ENCODE peak calls at places on chromosomes 3 and 15, in six cellular contexts. G is MM.1S, R is neural progenitor cell, Y is SK-N-SH, I is PC-3, O is GM23248. X is an unnamed sample. For H4K20me1 and H3F3A, the result is how much of the 10 kb centered on the place peaks cover.

GRCh38 chr3:160372780-160373179 is 26.2 kb downstream of the IFT80 start:
- DNase-seq in G (no peak), O (peak), Y (no peak), R (no peak), I (peak), X (no peak)

GRCh38 chr3:10377148-10377725 is 56.3 kb upstream of the SEC13 start:
- DNase-seq in I (no peak), G (no peak), R (no peak), O (no peak), Y (no peak), X (no peak)

GRCh38 chr3:98972720-98973119 is 71.2 kb upstream of the DCBLD2 start:
- DNase-seq in R (no peak), Y (no peak), O (no peak), G (no peak), I (peak), X (no peak)

GRCh38 chr3:13301295-13301987 is 118.7 kb downstream of the NUP210 start:
- DNase-seq in O (peak), G (no peak), R (peak), Y (no peak), I (peak), X (peak)

GRCh38 chr3:158771018-158771350 is 30.9 kb upstream of the MFSD1 start:
- DNase-seq in I (no peak), Y (no peak), G (no peak), O (no peak), R (no peak), X (no peak)

GRCh38 chr3:106333911-106334618 is 465.3 kb upstream of the CBLB start:
- DNase-seq in G (no peak), O (peak), Y (no peak), I (peak), R (no peak), X (no peak)

GRCh38 chr15:76139368-76140068 is 79.7 kb downstream of the TMEM266 start:
- DNase-seq in Y (peak), I (peak), R (peak), G (peak), O (peak), X (peak)

GRCh38 chr3:139522421-139522820 is 17.1 kb downstream of the RBP1 start:
- DNase-seq in R (no peak), Y (no peak), I (no peak), G (no peak), O (no peak), X (peak)

GRCh38 chr3:111768571-111769100 is 90.4 kb upstream of the PHLDB2 start:
- DNase-seq in I (peak), G (no peak), Y (no peak), O (peak), R (no peak), X (no peak)

GRCh38 chr3:158148218-158148617 is 38.3 kb downstream of the RSRC1 start:
- DNase-seq in I (no peak), Y (no peak), O (no peak), G (no peak), R (no peak), X (no peak)

GRCh38 chr15:51931638-51932037 is 39.9 kb downstream of the LEO1 start:
- DNase-seq in G (no peak), I (peak), O (peak), R (no peak), Y (no peak), X (no peak)

GRCh38 chr15:40582726-40583246 is 11.3 kb upstream of the KNL1 start:
- DNase-seq in O (peak), G (no peak), R (no peak), I (peak), Y (no peak), X (peak)

GRCh38 chr15:77507151-77507847 is 86.6 kb downstream of the HMG20A start:
- DNase-seq in I (peak), R (no peak), G (no peak), Y (no peak), O (peak), X (no peak)

GRCh38 chr3:58631742-58632141 is 34.8 kb downstream of the FAM3D start:
- DNase-seq in I (no peak), R (no peak), G (no peak), O (peak), Y (no peak), X (no peak)

GRCh38 chr3:31157893-31158620 is 263.6 kb upstream of the GADL1 start:
- DNase-seq in G (no peak), I (peak), O (peak), Y (no peak), R (no peak), X (no peak)

GRCh38 chr15:62896380-62896866 is 146.1 kb upstream of the TPM1 start:
- DNase-seq in I (peak), Y (no peak), O (no peak), G (no peak), R (no peak), X (no peak)

GRCh38 chr3:127590282-127590592 is 296 bp downstream of the TPRA1 start:
- DNase-seq in G (no peak), R (no peak), O (no peak), Y (peak), I (no peak), X (peak)

GRCh38 chr15:59556405-59556804 is 55.2 kb upstream of the GCNT3 start:
- DNase-seq in R (no peak), Y (no peak), O (peak), I (no peak), G (no peak), X (no peak)

GRCh38 chr3:5012398-5012797 is 33.2 kb downstream of the BHLHE40 start:
- DNase-seq in I (no peak), G (no peak), O (no peak), Y (no peak), R (no peak), X (no peak)

GRCh38 chr3:187841552-187841951 is 96.3 kb upstream of the BCL6 start:
- DNase-seq in O (peak), Y (no peak), G (no peak), R (peak), I (peak), X (no peak)

GRCh38 chr15:29747837-29748417 is 74.3 kb downstream of the TJP1 start:
- DNase-seq in Y (peak), G (peak), R (no peak), I (peak), O (peak), X (no peak)

GRCh38 chr15:42694398-42694797 is 42.5 kb downstream of the CDAN1 start:
- DNase-seq in G (no peak), O (no peak), I (no peak), R (no peak), Y (no peak), X (no peak)

GRCh38 chr3:170707899-170708298 is 122.0 kb upstream of the SLC7A14 start:
- DNase-seq in O (no peak), I (peak), R (no peak), Y (no peak), G (no peak), X (no peak)

GRCh38 chr3:36843065-36844051 is 79.0 kb upstream of the DCLK3 start:
- DNase-seq in Y (peak), G (peak), O (peak), I (peak), R (peak), X (peak)

GRCh38 chr3:4019509-4019908 is 220.3 kb downstream of the LRRN1 start:
- DNase-seq in I (no peak), Y (no peak), O (no peak), G (no peak), R (no peak), X (no peak)

GRCh38 chr15:92801774-92802464 is 98.2 kb upstream of the CHD2 start:
- DNase-seq in O (peak), I (peak), R (no peak), Y (no peak), G (no peak), X (no peak)

GRCh38 chr3:35641920-35642532 is 2.7 kb downstream of the ARPP21 start:
- DNase-seq in O (no peak), Y (no peak), G (no peak), R (no peak), I (no peak), X (no peak)

GRCh38 chr3:190902292-190902691 is 39.8 kb upstream of the GMNC start:
- DNase-seq in R (no peak), Y (no peak), G (no peak), I (peak), O (no peak), X (no peak)

GRCh38 chr3:52892625-52893311 is 4.6 kb downstream of the STIMATE start:
- DNase-seq in I (no peak), O (peak), G (peak), Y (no peak), R (no peak), X (no peak)

GRCh38 chr15:65400760-65401606 is 21.8 kb downstream of the IGDCC4 start:
- DNase-seq in I (peak), G (peak), Y (peak), O (peak), R (peak), X (peak)

GRCh38 chr3:22360197-22360596 is 609.2 kb upstream of the ZNF385D start:
- DNase-seq in Y (no peak), G (no peak), I (no peak), R (no peak), O (no peak), X (no peak)

GRCh38 chr15:90101969-90102890 is at the start of gene IDH2:
- DNase-seq in G (peak), O (peak), R (peak), I (peak), Y (peak), X (peak)

GRCh38 chr3:129936757-129937156 is 37.8 kb upstream of the TRH start:
- DNase-seq in Y (no peak), O (peak), I (peak), R (peak), G (peak), X (peak)

GRCh38 chr15:50315814-50316630 is 39.0 kb downstream of the GABPB1 start:
- DNase-seq in Y (peak), I (peak), R (peak), G (peak), O (peak), X (peak)

GRCh38 chr3:138449490-138449889 is 15.1 kb downstream of the ESYT3 start:
- DNase-seq in O (no peak), R (no peak), G (no peak), I (peak), Y (no peak), X (no peak)

GRCh38 chr3:44047796-44048195 is 193.9 kb upstream of the TOPAZ1 start:
- DNase-seq in G (no peak), Y (no peak), I (no peak), R (no peak), O (no peak), X (no peak)

GRCh38 chr3:107208100-107208499 is 169.1 kb upstream of the CCDC54 start:
- DNase-seq in O (peak), G (no peak), R (peak), I (peak), Y (no peak), X (no peak)

GRCh38 chr3:172580680-172581079 is 57.5 kb upstream of the TNFSF10 start:
- DNase-seq in Y (no peak), G (peak), O (no peak), I (no peak), R (no peak), X (no peak)

GRCh38 chr3:46849098-46849631 is 14.1 kb downstream of the MYL3 start:
- DNase-seq in R (no peak), I (no peak), Y (no peak), O (no peak), G (no peak), X (no peak)
- TF ChIP-seq EZH2phosphoT487 in R (no peak), I (no peak), Y (no peak), O (no peak), G (no peak), X (no peak)

DNA sequence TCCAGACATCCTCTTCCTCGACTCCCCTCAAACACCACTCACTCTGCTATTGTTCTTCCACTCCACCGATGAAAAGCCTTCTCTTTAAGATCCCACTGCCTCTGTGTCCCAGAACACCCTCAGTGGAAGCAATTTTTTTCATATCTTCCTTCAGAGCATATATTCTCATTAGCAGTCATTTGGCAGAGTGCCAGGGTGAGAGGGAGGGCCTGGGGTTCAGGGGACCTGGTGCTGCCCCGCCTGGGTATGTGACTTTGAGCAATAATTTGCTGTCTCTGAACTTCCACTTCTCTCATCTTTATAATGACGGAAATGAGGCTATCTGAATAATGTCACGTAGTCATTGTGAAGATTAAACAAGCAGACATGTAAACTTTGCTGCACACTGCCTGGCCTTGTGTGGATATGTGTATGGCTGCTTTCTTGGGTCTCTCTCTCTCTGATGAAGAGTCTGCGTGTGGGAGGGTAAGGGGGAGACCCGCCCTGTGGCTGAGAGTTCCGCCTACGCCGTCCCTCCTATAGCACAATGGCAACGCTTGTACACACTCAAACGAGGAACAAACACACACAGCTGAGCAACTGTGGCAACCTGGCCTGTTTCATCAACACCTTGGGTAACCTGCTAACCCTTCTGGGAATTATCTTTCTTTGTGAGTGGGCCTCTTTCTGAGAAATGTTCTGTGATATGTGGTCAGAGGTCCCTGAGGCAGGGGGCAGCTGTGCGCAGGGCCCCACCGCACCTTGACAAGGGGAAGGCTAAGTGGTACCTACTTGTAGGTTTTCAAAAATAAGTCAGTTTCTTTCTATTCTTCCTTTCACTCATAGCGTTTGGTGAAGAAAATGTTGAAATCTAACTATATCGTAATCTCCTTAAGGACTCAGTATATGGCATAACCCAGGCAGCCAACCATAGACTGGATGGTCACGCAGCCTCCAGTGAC is 369.8 kb downstream of the SV2B start:
- DNase-seq in Y (peak), R (no peak), O (no peak), I (no peak), G (no peak), X (no peak)
- H4K20me1 ChIP-seq in Y (under half), R (under half), O (under half), I (under half), G (under half), X (under half)

GRCh38 chr15:31352283-31352880 is 25.7 kb downstream of the KLF13 start:
- DNase-seq in O (peak), R (no peak), Y (peak), G (peak), I (no peak), X (no peak)
- H3F3A ChIP-seq in O (under half), R (under half), Y (under half), G (half or more), I (under half), X (under half)

DNA sequence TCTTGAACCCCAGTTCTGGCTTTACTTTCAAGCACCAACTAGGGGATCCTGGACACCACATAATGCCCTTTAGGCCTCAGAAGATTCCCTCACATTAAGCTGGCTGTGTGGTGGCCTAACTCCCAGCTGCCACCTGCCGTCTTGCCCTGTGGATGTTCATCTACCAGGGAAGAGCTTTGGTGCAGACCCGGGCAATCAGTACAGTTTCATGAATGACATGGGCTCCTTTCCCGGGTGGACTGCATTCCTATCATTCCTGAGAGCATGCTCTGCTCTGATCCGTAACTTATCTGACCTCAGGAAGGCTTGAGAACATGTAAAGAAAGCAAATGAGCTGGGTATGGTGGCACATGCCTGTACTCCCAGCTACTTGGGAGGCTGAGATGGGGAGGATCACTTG is 50.0 kb upstream of the GSK3B start:
- DNase-seq in R (peak), G (no peak), Y (no peak), I (peak), O (no peak), X (peak)
- TF ChIP-seq EZH2phosphoT487 in R (no peak), G (no peak), Y (no peak), I (no peak), O (no peak), X (no peak)

GRCh38 chr3:38544926-38545325 is 48.8 kb downstream of the EXOG start:
- DNase-seq in Y (no peak), R (no peak), O (no peak), I (no peak), G (no peak), X (no peak)

GRCh38 chr3:38545396-38545949 is 49.3 kb downstream of the EXOG start:
- DNase-seq in R (no peak), Y (no peak), I (no peak), O (no peak), G (no peak), X (no peak)

GRCh38 chr3:38541800-38542199 is 45.7 kb downstream of the EXOG start:
- DNase-seq in I (no peak), Y (peak), R (no peak), O (no peak), G (no peak), X (no peak)

GRCh38 chr3:38543602-38544001 is 47.5 kb downstream of the EXOG start:
- DNase-seq in R (no peak), O (no peak), I (no peak), G (no peak), Y (no peak), X (no peak)

GRCh38 chr3:38542401-38543298 is 46.5 kb downstream of the EXOG start:
- DNase-seq in R (no peak), I (peak), O (no peak), G (no peak), Y (peak), X (no peak)
- H4K20me1 ChIP-seq in R (under half), I (under half), O (under half), G (under half), Y (under half), X (under half)

DNA sequence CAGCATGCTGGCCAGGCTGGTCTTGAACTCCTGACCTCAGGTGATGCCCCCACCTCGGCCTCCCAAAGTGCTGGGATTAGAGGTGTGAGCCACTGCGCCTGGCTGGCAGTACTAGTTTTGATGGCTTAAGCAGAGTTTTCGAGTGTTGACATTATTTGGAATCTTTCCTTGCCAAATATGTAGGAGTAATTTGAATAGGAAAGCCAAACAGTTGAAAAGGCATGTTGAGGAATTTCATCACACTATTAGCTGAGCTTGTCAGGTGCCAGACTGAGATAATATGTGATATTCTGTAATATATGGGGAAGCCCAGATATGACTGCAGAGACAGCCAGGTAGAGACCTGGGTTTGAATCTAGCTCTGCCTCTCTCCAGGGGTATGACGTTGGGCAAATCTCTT is 109.3 kb downstream of the SV2B start:
- DNase-seq in I (no peak), G (no peak), O (no peak), Y (no peak), R (no peak), X (no peak)
- H3F3A ChIP-seq in I (under half), G (under half), O (under half), Y (under half), R (under half), X (under half)

GRCh38 chr3:66139415-66139814 is 81.4 kb upstream of the SLC25A26 start:
- DNase-seq in I (no peak), O (no peak), Y (peak), R (no peak), G (no peak), X (no peak)

GRCh38 chr3:66136597-66136996 is 84.2 kb upstream of the SLC25A26 start:
- DNase-seq in O (no peak), I (no peak), Y (no peak), R (no peak), G (no peak), X (peak)

GRCh38 chr3:66140763-66141372 is 79.9 kb upstream of the SLC25A26 start:
- DNase-seq in G (peak), O (peak), I (peak), R (no peak), Y (no peak), X (no peak)

GRCh38 chr3:66140106-66140505 is 80.7 kb upstream of the SLC25A26 start:
- DNase-seq in Y (no peak), R (no peak), I (no peak), G (no peak), O (no peak), X (no peak)

GRCh38 chr3:66138336-66139234 is 82.2 kb upstream of the SLC25A26 start:
- DNase-seq in R (peak), G (peak), I (peak), O (peak), Y (peak), X (peak)
- TF ChIP-seq EZH2phosphoT487 in R (no peak), G (no peak), I (no peak), O (no peak), Y (no peak), X (no peak)

DNA sequence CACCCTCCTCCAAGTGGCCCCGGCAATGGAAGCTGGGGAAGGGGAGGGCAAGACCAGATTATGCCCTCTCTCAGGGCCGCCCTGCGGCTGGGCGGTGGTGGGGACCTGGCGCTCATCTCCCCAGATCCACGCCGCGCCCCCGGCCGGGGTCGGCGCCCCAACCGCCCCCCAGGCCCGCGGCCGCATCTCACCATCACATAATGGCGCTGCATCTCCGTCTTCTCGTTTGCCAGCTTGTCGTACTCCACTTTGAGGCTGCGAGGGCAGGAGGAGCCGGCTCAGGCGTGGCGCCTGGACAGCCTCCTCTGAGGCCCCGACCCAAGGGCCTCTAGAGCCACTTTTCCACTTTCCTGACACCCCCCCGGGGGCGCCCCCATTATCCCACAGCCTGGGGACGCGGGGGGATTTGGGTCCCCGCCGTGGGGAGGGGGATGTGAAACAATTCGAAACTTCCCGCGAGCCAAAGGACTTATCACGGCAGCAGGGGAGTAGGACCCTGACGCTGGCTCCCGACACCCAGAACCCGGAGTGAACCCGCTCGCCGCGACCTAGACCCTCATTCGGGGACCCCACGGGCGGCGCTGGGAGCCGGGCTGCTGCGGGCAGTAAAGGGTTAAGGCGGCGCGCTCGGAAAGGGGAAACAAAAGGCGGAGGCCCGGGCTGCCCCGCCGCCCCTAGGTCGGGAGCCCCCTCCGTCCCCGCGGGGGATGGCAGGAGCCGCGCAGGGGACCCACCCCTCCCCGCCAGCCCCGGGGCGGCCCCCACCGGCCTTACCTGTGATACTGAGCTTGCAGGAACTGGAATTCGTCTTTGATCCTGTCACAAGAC is 2.1 kb downstream of the TLE3 start:
- DNase-seq in G (peak), O (peak), R (peak), Y (peak), I (peak), X (peak)
- H4K20me1 ChIP-seq in G (under half), O (under half), R (half or more), Y (under half), I (half or more), X (under half)

X was measured in GM23338.